ENCODE peak calls at places on chromosomes 16 and 17, in nine cellular contexts. R, Z, J, S, E, B, K, X and F are unnamed samples. For H3K4me1, the result is how much of the 10 kb centered on the place peaks cover.

GRCh38 chr17:48561894-48562810 is 16.0 kb downstream of the HOXB4 start:
- DNase-seq in R (no peak), Z (no peak), J (no peak), S (no peak), E (no peak), B (no peak), K (no peak), X (peak), F (no peak)

GRCh38 chr17:76545918-76546555 is 6.2 kb downstream of the PRCD start:
- DNase-seq in R (no peak), Z (no peak), J (no peak), S (no peak), E (no peak), B (no peak), K (no peak), X (no peak), F (no peak)

GRCh38 chr17:38663125-38663751 is 11.5 kb downstream of the EPOP start:
- DNase-seq in R (peak), Z (no peak), J (no peak), S (peak), E (peak), B (no peak), K (peak), X (peak), F (peak)

GRCh38 chr17:54537656-54538055 is 363.0 kb upstream of the TOM1L1 start:
- DNase-seq in R (no peak), Z (no peak), J (no peak), S (no peak), E (no peak), B (no peak), K (no peak), X (no peak), F (no peak)

GRCh38 chr17:78805301-78805700 is 23.2 kb upstream of the CYTH1 start:
- DNase-seq in R (no peak), Z (no peak), J (no peak), S (no peak), E (no peak), B (peak), K (no peak), X (no peak), F (no peak)

GRCh38 chr16:7440886-7441400 is 108.3 kb downstream of the RBFOX1 start:
- DNase-seq in R (peak), Z (no peak), J (no peak), S (no peak), E (no peak), B (no peak), K (no peak), X (no peak), F (no peak)

GRCh38 chr16:67842509-67843342 is 606 bp downstream of the THAP11 start:
- DNase-seq in R (no peak), Z (no peak), J (no peak), S (peak), E (peak), B (peak), K (peak), X (peak), F (no peak)

GRCh38 chr17:43530303-43531081 is 15.6 kb downstream of the ETV4 start:
- DNase-seq in R (peak), Z (no peak), J (peak), S (peak), E (no peak), B (no peak), K (peak), X (peak), F (peak)

GRCh38 chr17:39208136-39208535 is 8.1 kb downstream of the RPL19 start:
- DNase-seq in R (no peak), Z (no peak), J (no peak), S (no peak), E (no peak), B (no peak), K (no peak), X (peak), F (no peak)

GRCh38 chr17:65117384-65118035 is 19.7 kb upstream of the RGS9 start:
- DNase-seq in R (no peak), Z (no peak), J (no peak), S (no peak), E (no peak), B (no peak), K (no peak), X (no peak), F (no peak)

GRCh38 chr17:43016216-43016615 is 6.0 kb downstream of the VAT1 start:
- DNase-seq in R (no peak), Z (no peak), J (no peak), S (no peak), E (no peak), B (no peak), K (no peak), X (no peak), F (no peak)

GRCh38 chr16:30053376-30054015 is 12.1 kb upstream of the ALDOA start:
- DNase-seq in R (no peak), Z (no peak), J (no peak), S (no peak), E (no peak), B (no peak), K (no peak), X (peak), F (no peak)

GRCh38 chr16:21233521-21234150 is at the start of gene ANKS4B:
- DNase-seq in R (no peak), Z (no peak), J (no peak), S (no peak), E (no peak), B (no peak), K (no peak), X (no peak), F (no peak)

GRCh38 chr17:38750312-38751121 is 2.0 kb upstream of the PSMB3 start:
- DNase-seq in R (no peak), Z (no peak), J (no peak), S (no peak), E (no peak), B (no peak), K (no peak), X (peak), F (no peak)

GRCh38 chr17:4520060-4520880 is 21.6 kb downstream of the SPNS2 start:
- DNase-seq in R (no peak), Z (no peak), J (no peak), S (no peak), E (no peak), B (no peak), K (no peak), X (no peak), F (no peak)

GRCh38 chr16:81996664-81997529 is 14.4 kb downstream of the SDR42E1 start:
- DNase-seq in R (peak), Z (no peak), J (no peak), S (peak), E (no peak), B (no peak), K (no peak), X (peak), F (no peak)

GRCh38 chr16:54690710-54691109 is 240.0 kb upstream of the IRX5 start:
- DNase-seq in R (no peak), Z (no peak), J (no peak), S (no peak), E (no peak), B (no peak), K (no peak), X (no peak), F (no peak)

GRCh38 chr16:8146613-8147012 is 443.7 kb downstream of the TMEM114 start:
- DNase-seq in R (no peak), Z (no peak), J (no peak), S (no peak), E (no peak), B (no peak), K (no peak), X (no peak), F (no peak)

GRCh38 chr17:35257080-35257701 is 14.3 kb downstream of the SLFN5 start:
- DNase-seq in R (no peak), Z (no peak), J (no peak), S (no peak), E (no peak), B (no peak), K (peak), X (peak), F (no peak)

GRCh38 chr17:29835438-29836351 is 94.3 kb downstream of the SSH2 start:
- DNase-seq in R (no peak), Z (no peak), J (no peak), S (no peak), E (no peak), B (no peak), K (no peak), X (peak), F (no peak)

GRCh38 chr17:19727466-19728113 is 11.2 kb upstream of the SLC47A2 start:
- DNase-seq in R (no peak), Z (no peak), J (peak), S (no peak), E (no peak), B (no peak), K (no peak), X (peak), F (no peak)

GRCh38 chr17:8954339-8954738 is 11.2 kb downstream of the PIK3R5 start:
- DNase-seq in R (peak), Z (peak), J (peak), S (no peak), E (peak), B (peak), K (no peak), X (no peak), F (no peak)

GRCh38 chr16:65323655-65324237 is 201.9 kb upstream of the CDH11 start:
- DNase-seq in R (no peak), Z (no peak), J (no peak), S (no peak), E (peak), B (no peak), K (no peak), X (no peak), F (no peak)

GRCh38 chr16:48862087-48862532 is 252.1 kb upstream of the N4BP1 start:
- DNase-seq in R (peak), Z (no peak), J (no peak), S (no peak), E (no peak), B (no peak), K (no peak), X (peak), F (no peak)

GRCh38 chr17:39950871-39951348 is 11.9 kb upstream of the GSDMA start:
- DNase-seq in R (no peak), Z (no peak), J (no peak), S (no peak), E (no peak), B (no peak), K (no peak), X (no peak), F (no peak)

GRCh38 chr16:89069920-89070319 is 23.7 kb upstream of the ACSF3 start:
- DNase-seq in R (no peak), Z (no peak), J (no peak), S (no peak), E (no peak), B (no peak), K (no peak), X (no peak), F (no peak)

GRCh38 chr16:84513111-84514065 is 8.9 kb upstream of the MEAK7 start:
- DNase-seq in R (no peak), Z (no peak), J (no peak), S (no peak), E (no peak), B (no peak), K (no peak), X (peak), F (no peak)
- H3K4me1 ChIP-seq in R (under half), Z (under half), J (under half), S (under half), E (under half), B (half or more), K (under half), X (under half), F (under half)

DNA sequence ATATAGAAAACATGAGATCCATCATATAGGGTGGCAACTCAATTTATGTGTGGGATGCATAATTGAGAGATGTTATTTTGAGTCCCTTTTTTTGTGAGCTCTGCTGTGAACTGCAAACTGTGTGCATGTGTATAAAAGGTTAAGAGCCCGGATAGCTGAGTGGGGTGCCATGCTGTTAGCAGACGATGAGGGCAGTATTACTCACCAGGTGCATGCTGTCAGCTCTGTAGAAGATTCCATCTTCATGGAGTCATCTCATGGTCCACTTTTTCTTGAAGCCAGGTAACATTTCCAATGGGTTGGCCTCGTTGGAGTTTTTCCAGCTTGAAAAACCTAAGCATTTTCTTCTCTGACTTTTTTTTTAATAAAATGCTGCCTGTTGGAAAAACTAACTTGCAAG is 43.0 kb upstream of the RHBDL3 start:
- DNase-seq in R (no peak), Z (no peak), J (no peak), S (no peak), E (no peak), B (no peak), K (no peak), X (peak), F (no peak)
- H3K4me1 ChIP-seq in R (under half), Z (under half), J (under half), S (under half), E (under half), B (under half), K (under half), X (under half), F (under half)

DNA sequence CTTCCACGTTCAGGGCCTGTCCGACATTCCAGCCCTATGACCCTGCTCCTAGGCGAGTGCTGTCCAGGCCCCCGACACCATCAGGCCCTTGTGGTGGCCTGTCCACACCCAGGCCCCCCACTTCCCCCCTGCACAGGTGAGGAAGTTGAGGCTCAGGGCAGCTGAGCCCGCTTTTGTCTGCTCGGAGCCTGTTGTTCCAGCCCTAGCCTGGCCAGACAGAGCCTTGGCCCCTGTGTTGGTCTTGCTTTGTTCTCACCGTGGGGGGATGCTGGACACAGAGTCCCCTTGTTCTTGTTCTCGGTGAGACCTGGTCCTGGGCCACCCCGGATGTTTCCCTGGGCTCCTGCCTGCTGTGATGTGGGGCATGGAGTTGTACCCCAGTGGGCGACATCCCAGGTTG is 52.1 kb upstream of the ZNF750 start:
- DNase-seq in R (no peak), Z (no peak), J (no peak), S (no peak), E (no peak), B (no peak), K (no peak), X (no peak), F (no peak)
- H3K4me1 ChIP-seq in R (under half), Z (under half), J (under half), S (under half), E (half or more), B (under half), K (under half), X (under half), F (under half)

GRCh38 chr17:46922804-46923635 is at the start of gene GOSR2:
- DNase-seq in R (peak), Z (peak), J (peak), S (peak), E (peak), B (peak), K (peak), X (peak), F (peak)

GRCh38 chr17:46917041-46917440 is 5.9 kb upstream of the GOSR2 start:
- DNase-seq in R (no peak), Z (no peak), J (no peak), S (no peak), E (no peak), B (no peak), K (no peak), X (no peak), F (no peak)

GRCh38 chr17:46925185-46925858 is 2.4 kb downstream of the GOSR2 start:
- DNase-seq in R (no peak), Z (no peak), J (no peak), S (no peak), E (no peak), B (no peak), K (no peak), X (no peak), F (no peak)

GRCh38 chr17:46917516-46917915 is 5.4 kb upstream of the GOSR2 start:
- DNase-seq in R (no peak), Z (no peak), J (no peak), S (no peak), E (no peak), B (no peak), K (no peak), X (no peak), F (no peak)

GRCh38 chr17:46922487-46922803 is 515 bp upstream of the GOSR2 start:
- DNase-seq in R (no peak), Z (no peak), J (no peak), S (no peak), E (no peak), B (no peak), K (no peak), X (no peak), F (no peak)
- H3K4me1 ChIP-seq in R (under half), Z (under half), J (under half), S (under half), E (under half), B (under half), K (under half), X (under half), F (under half)

GRCh38 chr16:4922721-4923342 is 14.1 kb downstream of the PPL start:
- DNase-seq in R (no peak), Z (no peak), J (no peak), S (no peak), E (no peak), B (no peak), K (no peak), X (no peak), F (no peak)
- H3K4me1 ChIP-seq in R (under half), Z (under half), J (under half), S (under half), E (under half), B (under half), K (under half), X (under half), F (under half)

DNA sequence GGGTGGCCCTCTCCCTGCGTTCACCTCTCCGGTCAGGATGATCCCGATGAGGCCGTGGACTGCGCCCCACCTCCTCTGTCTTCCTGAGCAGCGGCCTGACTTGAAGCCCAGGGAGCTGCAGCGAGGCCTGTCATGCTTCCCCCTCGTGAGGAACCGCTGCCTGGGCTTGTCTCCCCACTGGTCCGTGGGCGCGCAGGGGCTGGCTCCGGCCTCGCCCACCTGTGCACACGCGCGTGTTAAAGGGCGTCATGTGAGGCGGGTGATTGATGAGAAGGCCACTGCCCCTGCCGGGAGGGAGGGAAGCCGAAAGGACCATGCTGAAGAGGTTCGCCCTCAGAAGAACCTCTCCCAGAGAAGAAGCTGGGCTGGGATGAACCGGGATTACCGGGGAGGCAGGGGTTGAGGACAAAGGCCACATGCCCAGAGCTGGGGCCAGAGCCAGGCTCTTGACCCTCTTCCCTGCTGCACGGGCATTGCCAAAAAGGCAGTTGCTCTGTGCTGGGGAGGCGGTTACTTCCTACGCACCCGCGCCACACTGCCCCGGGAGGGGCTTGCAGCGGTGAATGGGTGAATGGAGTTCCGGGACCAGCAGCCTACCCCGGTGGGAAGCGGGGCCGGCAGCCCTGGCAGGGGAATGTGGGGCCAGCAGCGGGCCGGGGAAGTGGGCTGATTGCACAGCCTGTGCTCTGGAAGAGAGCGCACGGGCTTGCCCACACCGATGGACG is 85.9 kb upstream of the GSE1 start:
- DNase-seq in R (no peak), Z (no peak), J (no peak), S (no peak), E (no peak), B (no peak), K (no peak), X (no peak), F (no peak)
- H3K4me1 ChIP-seq in R (half or more), Z (under half), J (under half), S (half or more), E (under half), B (under half), K (under half), X (under half), F (under half)

DNA sequence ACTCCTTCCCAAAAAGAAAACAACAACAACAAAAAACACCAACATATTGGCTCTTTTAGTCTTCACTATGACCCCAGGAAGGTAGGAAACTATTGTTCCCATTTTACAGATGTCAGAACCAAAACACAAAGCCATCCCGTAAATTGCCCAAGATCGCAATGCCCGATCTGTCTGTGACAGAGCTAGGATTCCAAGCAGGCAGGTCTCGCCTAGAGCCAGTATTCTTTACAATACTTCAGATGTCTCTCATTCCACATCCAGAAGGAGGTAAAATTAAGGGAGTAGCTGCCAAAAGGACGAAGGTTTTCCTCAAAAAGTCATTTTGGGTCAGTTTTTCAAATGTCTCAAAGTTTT is 21.7 kb downstream of the GRB2 start:
- DNase-seq in R (no peak), Z (no peak), J (no peak), S (no peak), E (no peak), B (no peak), K (no peak), X (no peak), F (no peak)
- H3K4me1 ChIP-seq in R (under half), Z (under half), J (under half), S (under half), E (under half), B (under half), K (under half), X (under half), F (under half)

DNA sequence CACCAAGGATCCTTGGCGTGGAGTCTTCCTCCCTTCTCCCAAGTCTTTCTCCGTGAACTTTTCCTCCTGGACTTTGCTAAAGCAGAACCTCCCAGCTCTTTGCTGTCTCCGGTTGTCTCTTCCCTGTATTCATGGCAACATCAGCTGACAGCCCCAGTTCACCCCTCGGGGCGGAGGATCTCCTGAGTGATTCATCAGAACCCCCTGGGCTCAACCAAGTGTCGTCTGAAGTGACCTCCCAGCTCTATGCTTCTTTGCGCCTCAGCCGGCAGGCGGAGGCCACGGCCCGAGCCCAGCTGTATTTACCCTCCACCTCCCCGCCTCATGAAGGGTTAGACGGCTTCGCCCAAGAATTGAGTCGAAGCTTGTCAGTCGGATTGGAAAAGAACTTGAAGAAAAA is 943 bp downstream of the CNTROB start:
- DNase-seq in R (no peak), Z (no peak), J (no peak), S (peak), E (peak), B (peak), K (peak), X (peak), F (no peak)
- H3K4me1 ChIP-seq in R (under half), Z (under half), J (under half), S (under half), E (half or more), B (under half), K (under half), X (under half), F (under half)